ENCODE peak calls at places on chromosome 13, in seven cellular contexts. S, N, C, F, M, D and A are unnamed samples.

GRCh38 chr13:41137951-41138350 is 5.3 kb upstream of the KBTBD6 start:
- DNase-seq in S (no peak), N (no peak), C (peak; percentile 16), F (no peak), M (peak; percentile 79), D (no peak), A (no peak)

GRCh38 chr13:24650157-24650556 is 30.1 kb upstream of the ATP12A start:
- DNase-seq in S (no peak), N (peak; percentile 49), C (peak; percentile 65), F (no peak), M (peak; percentile 32), D (no peak), A (no peak)

GRCh38 chr13:34419025-34419424 is 523.0 kb upstream of the NBEA start:
- DNase-seq in S (no peak), N (peak; percentile 68), C (no peak), F (no peak), M (no peak), D (no peak), A (no peak)

GRCh38 chr13:20197361-20197834 is 4.7 kb upstream of the GJB2 start:
- DNase-seq in S (no peak), N (peak; percentile 59), C (peak; percentile 58), F (no peak), M (peak; percentile 43), D (no peak), A (no peak)

GRCh38 chr13:51125495-51126226 is 14.6 kb upstream of the C13orf42 start:
- DNase-seq in S (no peak), N (peak; percentile 73), C (peak; percentile 75), F (no peak), M (peak; percentile 50), D (peak; percentile 43), A (no peak)

GRCh38 chr13:108214511-108215383 is 589 bp downstream of the LIG4 start:
- DNase-seq in S (peak; percentile 45), N (peak; percentile 36), C (no peak), F (no peak), M (no peak), D (peak; percentile 19), A (peak; percentile 77)

GRCh38 chr13:112446347-112446861 is 70.2 kb downstream of the SPACA7 start:
- DNase-seq in S (no peak), N (peak; percentile 24), C (no peak), F (no peak), M (no peak), D (peak; percentile 3), A (peak; percentile 68)

GRCh38 chr13:28753208-28753892 is 34.6 kb upstream of the SLC46A3 start:
- DNase-seq in S (no peak), N (no peak), C (peak; percentile 95), F (no peak), M (peak; percentile 86), D (peak; percentile 59), A (no peak)

GRCh38 chr13:40148103-40148502 is 492.6 kb downstream of the COG6 start:
- DNase-seq in S (no peak), N (no peak), C (no peak), F (no peak), M (no peak), D (no peak), A (no peak)

GRCh38 chr13:64774915-64775314 is 2455.2 kb downstream of the PCDH9 start:
- DNase-seq in S (no peak), N (no peak), C (no peak), F (no peak), M (no peak), D (no peak), A (no peak)

GRCh38 chr13:59099182-59099950 is 1064.4 kb downstream of the DIAPH3 start:
- DNase-seq in S (no peak), N (no peak), C (no peak), F (no peak), M (peak; percentile 42), D (no peak), A (no peak)

GRCh38 chr13:27794921-27795717 is 2.8 kb downstream of the GSX1 start:
- DNase-seq in S (no peak), N (no peak), C (no peak), F (no peak), M (no peak), D (no peak), A (no peak)

GRCh38 chr13:32468502-32469147 is 40.7 kb upstream of the N4BP2L1 start:
- DNase-seq in S (no peak), N (no peak), C (peak; percentile 58), F (no peak), M (peak; percentile 20), D (no peak), A (no peak)

GRCh38 chr13:111079375-111079774 is 35.7 kb upstream of the ARHGEF7 start:
- DNase-seq in S (no peak), N (no peak), C (no peak), F (no peak), M (no peak), D (no peak), A (no peak)

GRCh38 chr13:109645831-109646230 is 140.6 kb downstream of the IRS2 start:
- DNase-seq in S (no peak), N (no peak), C (no peak), F (no peak), M (no peak), D (no peak), A (no peak)

GRCh38 chr13:46992383-46992952 is 95.6 kb upstream of the HTR2A start:
- DNase-seq in S (no peak), N (no peak), C (peak; percentile 50), F (no peak), M (peak; percentile 5), D (no peak), A (no peak)

GRCh38 chr13:54368387-54368786 is 1339.8 kb downstream of the OLFM4 start:
- DNase-seq in S (no peak), N (no peak), C (no peak), F (no peak), M (no peak), D (no peak), A (no peak)

GRCh38 chr13:30406779-30407416 is 15.4 kb upstream of the UBE2L5 start:
- DNase-seq in S (no peak), N (no peak), C (no peak), F (no peak), M (no peak), D (no peak), A (no peak)
- TF ChIP-seq CTCF in S (no peak), N (no peak), C (no peak), F (no peak), M (no peak), D (no peak), A (no peak)

GRCh38 chr13:84896128-84896527 is 903.1 kb downstream of the SLITRK6 start:
- DNase-seq in S (peak; percentile 58), N (peak; percentile 51), C (peak; percentile 76), F (no peak), M (peak; percentile 34), D (peak; percentile 37), A (no peak)
- TF ChIP-seq CTCF in S (peak; percentile 81), N (peak; percentile 81), C (peak; percentile 51), F (no peak), M (peak; percentile 59), D (peak; percentile 40), A (peak; percentile 42)

GRCh38 chr13:57552441-57552840 is 79.1 kb upstream of the PCDH17 start:
- DNase-seq in S (no peak), N (no peak), C (no peak), F (no peak), M (no peak), D (no peak), A (no peak)

GRCh38 chr13:57553932-57554331 is 77.6 kb upstream of the PCDH17 start:
- DNase-seq in S (no peak), N (no peak), C (no peak), F (no peak), M (no peak), D (no peak), A (no peak)

GRCh38 chr13:57557979-57558529 is 73.5 kb upstream of the PCDH17 start:
- DNase-seq in S (no peak), N (peak; percentile 2), C (peak; percentile 0), F (no peak), M (peak; percentile 1), D (no peak), A (no peak)
- TF ChIP-seq CTCF in S (peak; percentile 68), N (peak; percentile 58), C (no peak), F (no peak), M (no peak), D (no peak), A (no peak)

GRCh38 chr13:99689955-99690354 is 188.7 kb downstream of the TM9SF2 start:
- DNase-seq in S (no peak), N (no peak), C (no peak), F (no peak), M (no peak), D (no peak), A (no peak)

GRCh38 chr13:99691552-99691951 is 190.3 kb downstream of the TM9SF2 start:
- DNase-seq in S (no peak), N (no peak), C (no peak), F (no peak), M (no peak), D (no peak), A (no peak)

GRCh38 chr13:99688776-99689175 is 187.5 kb downstream of the TM9SF2 start:
- DNase-seq in S (no peak), N (no peak), C (no peak), F (no peak), M (no peak), D (no peak), A (no peak)

GRCh38 chr13:99692854-99693253 is 191.6 kb downstream of the TM9SF2 start:
- DNase-seq in S (no peak), N (no peak), C (no peak), F (no peak), M (no peak), D (no peak), A (no peak)

GRCh38 chr13:99690426-99691189 is 189.3 kb downstream of the TM9SF2 start:
- DNase-seq in S (no peak), N (no peak), C (no peak), F (no peak), M (no peak), D (no peak), A (no peak)
- TF ChIP-seq CTCF in S (no peak), N (no peak), C (no peak), F (no peak), M (no peak), D (no peak), A (no peak)

GRCh38 chr13:38900188-38900587 is 90.4 kb downstream of the STOML3 start:
- DNase-seq in S (no peak), N (peak; percentile 13), C (no peak), F (no peak), M (no peak), D (no peak), A (no peak)
- TF ChIP-seq CTCF in S (no peak), N (no peak), C (peak; percentile 28), F (no peak), M (no peak), D (no peak), A (no peak)